ENCODE peak calls at places on chromosomes 3 and 15, in ten cellular contexts. I is RPMI8226; U is NCI-H1105 treated with DMSO at 0.1 percent for 48 hours; S is stimulated activated CD4-positive, alpha-beta T cell treated with anti-CD3 and anti-CD28 coated beads, Interleukin-15, amount 100 ng/mL, for 24 hours; A is activated CD8-positive, alpha-beta memory T cell treated with anti-CD3 and anti-CD28 coated beads, Interleukin-2, amount 10 ng/mL, durations not matched to agents 7 days and 5 days; L is NCI-H460; H is GM13977; M is psoas muscle; C is HTR-8/SVneo; X is kidney glomerular epithelial cell. P is an unnamed sample.

GRCh38 chr15:67906382-67906781 is 66.5 kb upstream of the RNU6-1 start:
- DNase-seq in I (no peak), U (no peak), S (no peak), A (no peak), L (no peak), H (no peak), M (no peak), C (no peak), X (no peak), P (no peak)

GRCh38 chr15:98907921-98908490 is 99.6 kb downstream of the PGPEP1L start:
- DNase-seq in I (no peak), U (no peak), S (no peak), A (no peak), L (no peak), H (no peak), M (no peak), C (no peak), X (peak; percentile 59), P (no peak)

GRCh38 chr3:154967090-154967489 is 113.0 kb upstream of the MME start:
- DNase-seq in I (no peak), U (no peak), S (no peak), A (no peak), L (no peak), H (no peak), M (no peak), C (peak; percentile 63), X (no peak), P (no peak)

GRCh38 chr3:114809668-114810413 is 337.2 kb downstream of the ZBTB20 start:
- DNase-seq in I (no peak), U (no peak), S (peak; percentile 9), A (peak; percentile 66), L (no peak), H (peak; percentile 59), M (no peak), C (no peak), X (peak; percentile 16), P (no peak)

GRCh38 chr15:68776477-68777270 is 44.0 kb downstream of the ANP32A start:
- DNase-seq in I (no peak), U (no peak), S (no peak), A (peak; percentile 35), L (no peak), H (no peak), M (no peak), C (no peak), X (no peak), P (no peak)

GRCh38 chr15:36818260-36818659 is 238.8 kb downstream of the CDIN1 start:
- DNase-seq in I (no peak), U (no peak), S (no peak), A (no peak), L (no peak), H (no peak), M (no peak), C (no peak), X (no peak), P (no peak)

GRCh38 chr3:57756528-57757401 is 656 bp downstream of the SLMAP start:
- DNase-seq in I (peak; percentile 50), U (no peak), S (peak; percentile 62), A (peak; percentile 68), L (no peak), H (peak; percentile 53), M (peak; percentile 63), C (peak; percentile 35), X (peak; percentile 33), P (peak; percentile 71)

GRCh38 chr15:92163641-92164040 is 230.0 kb upstream of the ST8SIA2 start:
- DNase-seq in I (no peak), U (no peak), S (peak; percentile 4), A (no peak), L (no peak), H (no peak), M (no peak), C (no peak), X (no peak), P (no peak)

GRCh38 chr3:188533172-188533571 is 379.2 kb downstream of the LPP start:
- DNase-seq in I (no peak), U (no peak), S (no peak), A (no peak), L (no peak), H (no peak), M (no peak), C (no peak), X (no peak), P (no peak)

GRCh38 chr15:101180620-101181307 is 71.1 kb downstream of the CHSY1 start:
- DNase-seq in I (no peak), U (no peak), S (no peak), A (no peak), L (no peak), H (no peak), M (no peak), C (no peak), X (no peak), P (no peak)

GRCh38 chr15:98292442-98293240 is 332.1 kb downstream of the ARRDC4 start:
- DNase-seq in I (peak; percentile 82), U (no peak), S (peak; percentile 74), A (peak; percentile 59), L (peak; percentile 33), H (peak; percentile 77), M (peak; percentile 16), C (peak; percentile 62), X (peak; percentile 19), P (peak; percentile 5)

GRCh38 chr15:74176262-74177208 is 3.0 kb downstream of the ISLR start:
- DNase-seq in I (no peak), U (no peak), S (no peak), A (no peak), L (no peak), H (no peak), M (no peak), C (no peak), X (no peak), P (no peak)

GRCh38 chr15:68370768-68371151 is 61.2 kb downstream of the ITGA11 start:
- DNase-seq in I (no peak), U (no peak), S (no peak), A (no peak), L (no peak), H (no peak), M (no peak), C (no peak), X (no peak), P (no peak)

GRCh38 chr3:171213907-171214306 is 187.4 kb upstream of the SLC2A2 start:
- DNase-seq in I (no peak), U (no peak), S (no peak), A (no peak), L (no peak), H (no peak), M (no peak), C (no peak), X (no peak), P (no peak)

GRCh38 chr15:39025331-39025730 is 460.7 kb upstream of the RASGRP1 start:
- DNase-seq in I (no peak), U (no peak), S (no peak), A (no peak), L (no peak), H (no peak), M (peak; percentile 13), C (no peak), X (no peak), P (no peak)

GRCh38 chr15:75942464-75942863 is 38.8 kb downstream of the FBXO22 start:
- DNase-seq in I (no peak), U (no peak), S (no peak), A (no peak), L (no peak), H (no peak), M (no peak), C (no peak), X (no peak), P (no peak)

GRCh38 chr3:41710646-41711388 is 251.1 kb downstream of the ULK4 start:
- DNase-seq in I (no peak), U (no peak), S (no peak), A (no peak), L (no peak), H (no peak), M (no peak), C (peak; percentile 43), X (peak; percentile 63), P (no peak)

GRCh38 chr15:69729167-69729748 is 276.6 kb downstream of the RPLP1 start:
- DNase-seq in I (peak; percentile 66), U (peak; percentile 21), S (peak; percentile 79), A (peak; percentile 79), L (peak; percentile 31), H (peak; percentile 63), M (no peak), C (peak; percentile 47), X (no peak), P (no peak)

GRCh38 chr3:186255703-186256331 is 106.2 kb downstream of the DGKG start:
- DNase-seq in I (peak; percentile 68), U (peak; percentile 87), S (peak; percentile 36), A (no peak), L (no peak), H (peak; percentile 65), M (no peak), C (no peak), X (peak; percentile 29), P (no peak)

GRCh38 chr3:134527037-134527436 is 41.2 kb downstream of the CEP63 start:
- DNase-seq in I (no peak), U (no peak), S (peak; percentile 18), A (no peak), L (no peak), H (no peak), M (no peak), C (peak; percentile 7), X (no peak), P (no peak)

GRCh38 chr15:65248506-65248905 is 37.2 kb upstream of the CILP start:
- DNase-seq in I (no peak), U (no peak), S (no peak), A (no peak), L (no peak), H (no peak), M (no peak), C (no peak), X (no peak), P (no peak)

GRCh38 chr3:60803156-60803555 is 448.1 kb downstream of the FHIT start:
- DNase-seq in I (no peak), U (no peak), S (no peak), A (no peak), L (no peak), H (no peak), M (no peak), C (no peak), X (no peak), P (no peak)

GRCh38 chr3:43102773-43103480 is 3.0 kb downstream of the POMGNT2 start:
- DNase-seq in I (no peak), U (peak; percentile 2), S (no peak), A (no peak), L (no peak), H (no peak), M (no peak), C (no peak), X (no peak), P (no peak)

GRCh38 chr3:177536873-177537272 is 339.6 kb upstream of the TBL1XR1 start:
- DNase-seq in I (no peak), U (peak; percentile 25), S (no peak), A (no peak), L (no peak), H (no peak), M (no peak), C (no peak), X (no peak), P (no peak)

GRCh38 chr3:13500133-13500885 is 20.2 kb downstream of the HDAC11 start:
- DNase-seq in I (peak; percentile 39), U (no peak), S (peak; percentile 14), A (no peak), L (no peak), H (peak; percentile 63), M (no peak), C (peak; percentile 59), X (no peak), P (no peak)

GRCh38 chr3:190217081-190217480 is 96.4 kb upstream of the P3H2 start:
- DNase-seq in I (no peak), U (no peak), S (no peak), A (no peak), L (no peak), H (no peak), M (no peak), C (no peak), X (no peak), P (no peak)

GRCh38 chr3:143974877-143975238 is 3.2 kb downstream of the DIPK2A start:
- DNase-seq in I (no peak), U (no peak), S (no peak), A (no peak), L (no peak), H (no peak), M (no peak), C (no peak), X (no peak), P (no peak)

GRCh38 chr15:99016680-99017321 is 9.2 kb upstream of the PGPEP1L start:
- DNase-seq in I (no peak), U (no peak), S (no peak), A (no peak), L (peak; percentile 27), H (no peak), M (peak; percentile 49), C (peak; percentile 66), X (peak; percentile 6), P (no peak)